ENCODE peak calls at places on chromosomes 4 and X, in nine cellular contexts. One of them, this sample, is unnamed.

GRCh38 chr4:10033191-10033881 is 12.0 kb upstream of the SLC2A9 start:
- DNase-seq in IMR-90: peak; percentile 71
- DNase-seq in renal cortical epithelial cell: peak; percentile 66
- DNase-seq in stimulated activated CD4-positive, alpha-beta T cell treated with anti-CD3 and anti-CD28 coated beads, Interleukin-2, amount 100 ng/mL, for 24 hours: no peak
- DNase-seq in pancreas: no peak
- DNase-seq in activated T-helper 1 cell treated with anti-CD3 and anti-CD28 coated beads, Interleukin-2, amount 50 U/mL, for 16 hours: no peak
- DNase-seq in uterus: no peak
- DNase-seq in RWPE1: peak; percentile 26
- DNase-seq in GM23248: peak; percentile 91
- DNase-seq in this sample: peak; percentile 72

GRCh38 chr4:140150886-140151699 is 2.9 kb downstream of the MAML3 start:
- DNase-seq in stimulated activated CD4-positive, alpha-beta T cell treated with anti-CD3 and anti-CD28 coated beads, Interleukin-2, amount 100 ng/mL, for 24 hours: peak; percentile 40
- DNase-seq in GM23248: peak; percentile 94
- DNase-seq in activated T-helper 1 cell treated with anti-CD3 and anti-CD28 coated beads, Interleukin-2, amount 50 U/mL, for 16 hours: no peak
- DNase-seq in renal cortical epithelial cell: peak; percentile 80
- DNase-seq in pancreas: peak; percentile 93
- DNase-seq in IMR-90: peak; percentile 97
- DNase-seq in RWPE1: peak; percentile 70
- DNase-seq in uterus: peak; percentile 93
- DNase-seq in this sample: peak; percentile 92

GRCh38 chr4:156347412-156348075 is 393.9 kb upstream of the CTSO start:
- DNase-seq in RWPE1: peak; percentile 29
- DNase-seq in activated T-helper 1 cell treated with anti-CD3 and anti-CD28 coated beads, Interleukin-2, amount 50 U/mL, for 16 hours: no peak
- DNase-seq in IMR-90: peak; percentile 64
- DNase-seq in renal cortical epithelial cell: peak; percentile 94
- DNase-seq in GM23248: peak; percentile 50
- DNase-seq in uterus: no peak
- DNase-seq in pancreas: no peak
- DNase-seq in stimulated activated CD4-positive, alpha-beta T cell treated with anti-CD3 and anti-CD28 coated beads, Interleukin-2, amount 100 ng/mL, for 24 hours: no peak
- DNase-seq in this sample: peak; percentile 87

GRCh38 chr4:91113130-91113706 is 986.0 kb downstream of the CCSER1 start:
- DNase-seq in GM23248: peak; percentile 20
- DNase-seq in activated T-helper 1 cell treated with anti-CD3 and anti-CD28 coated beads, Interleukin-2, amount 50 U/mL, for 16 hours: no peak
- DNase-seq in uterus: no peak
- DNase-seq in IMR-90: peak; percentile 6
- DNase-seq in renal cortical epithelial cell: peak; percentile 53
- DNase-seq in stimulated activated CD4-positive, alpha-beta T cell treated with anti-CD3 and anti-CD28 coated beads, Interleukin-2, amount 100 ng/mL, for 24 hours: no peak
- DNase-seq in RWPE1: peak; percentile 12
- DNase-seq in pancreas: no peak
- DNase-seq in this sample: no peak

GRCh38 chrX:46125139-46125538 is 420.1 kb downstream of the ZNF674 start:
- DNase-seq in RWPE1: no peak
- DNase-seq in uterus: no peak
- DNase-seq in pancreas: no peak
- DNase-seq in GM23248: peak; percentile 2
- DNase-seq in stimulated activated CD4-positive, alpha-beta T cell treated with anti-CD3 and anti-CD28 coated beads, Interleukin-2, amount 100 ng/mL, for 24 hours: no peak
- DNase-seq in IMR-90: no peak
- DNase-seq in renal cortical epithelial cell: peak; percentile 14
- DNase-seq in activated T-helper 1 cell treated with anti-CD3 and anti-CD28 coated beads, Interleukin-2, amount 50 U/mL, for 16 hours: no peak
- DNase-seq in this sample: peak; percentile 3

GRCh38 chr4:130249002-130249401 is 1153.0 kb downstream of the C4orf33 start:
- DNase-seq in renal cortical epithelial cell: no peak
- DNase-seq in uterus: no peak
- DNase-seq in activated T-helper 1 cell treated with anti-CD3 and anti-CD28 coated beads, Interleukin-2, amount 50 U/mL, for 16 hours: no peak
- DNase-seq in IMR-90: no peak
- DNase-seq in pancreas: no peak
- DNase-seq in stimulated activated CD4-positive, alpha-beta T cell treated with anti-CD3 and anti-CD28 coated beads, Interleukin-2, amount 100 ng/mL, for 24 hours: no peak
- DNase-seq in RWPE1: no peak
- DNase-seq in GM23248: no peak
- DNase-seq in this sample: no peak

GRCh38 chrX:70030242-70030823 is 19.4 kb downstream of the AWAT2 start:
- DNase-seq in activated T-helper 1 cell treated with anti-CD3 and anti-CD28 coated beads, Interleukin-2, amount 50 U/mL, for 16 hours: no peak
- DNase-seq in pancreas: peak; percentile 13
- DNase-seq in uterus: no peak
- DNase-seq in renal cortical epithelial cell: peak; percentile 39
- DNase-seq in GM23248: peak; percentile 71
- DNase-seq in RWPE1: peak; percentile 26
- DNase-seq in IMR-90: peak; percentile 49
- DNase-seq in stimulated activated CD4-positive, alpha-beta T cell treated with anti-CD3 and anti-CD28 coated beads, Interleukin-2, amount 100 ng/mL, for 24 hours: peak; percentile 37
- DNase-seq in this sample: peak; percentile 53

GRCh38 chrX:154058207-154058997 is 38.7 kb upstream of the IRAK1 start:
- DNase-seq in uterus: no peak
- DNase-seq in IMR-90: no peak
- DNase-seq in activated T-helper 1 cell treated with anti-CD3 and anti-CD28 coated beads, Interleukin-2, amount 50 U/mL, for 16 hours: no peak
- DNase-seq in RWPE1: no peak
- DNase-seq in pancreas: no peak
- DNase-seq in renal cortical epithelial cell: no peak
- DNase-seq in stimulated activated CD4-positive, alpha-beta T cell treated with anti-CD3 and anti-CD28 coated beads, Interleukin-2, amount 100 ng/mL, for 24 hours: no peak
- DNase-seq in GM23248: no peak
- DNase-seq in this sample: no peak

GRCh38 chr4:25743971-25744370 is 88.3 kb downstream of the SLC34A2 start:
- DNase-seq in stimulated activated CD4-positive, alpha-beta T cell treated with anti-CD3 and anti-CD28 coated beads, Interleukin-2, amount 100 ng/mL, for 24 hours: no peak
- DNase-seq in renal cortical epithelial cell: no peak
- DNase-seq in uterus: no peak
- DNase-seq in IMR-90: no peak
- DNase-seq in RWPE1: no peak
- DNase-seq in pancreas: no peak
- DNase-seq in GM23248: no peak
- DNase-seq in activated T-helper 1 cell treated with anti-CD3 and anti-CD28 coated beads, Interleukin-2, amount 50 U/mL, for 16 hours: no peak
- DNase-seq in this sample: no peak

GRCh38 chrX:13827693-13828092 is 10.8 kb upstream of the GPM6B start:
- DNase-seq in IMR-90: no peak
- DNase-seq in renal cortical epithelial cell: peak; percentile 38
- DNase-seq in stimulated activated CD4-positive, alpha-beta T cell treated with anti-CD3 and anti-CD28 coated beads, Interleukin-2, amount 100 ng/mL, for 24 hours: no peak
- DNase-seq in activated T-helper 1 cell treated with anti-CD3 and anti-CD28 coated beads, Interleukin-2, amount 50 U/mL, for 16 hours: no peak
- DNase-seq in uterus: no peak
- DNase-seq in pancreas: no peak
- DNase-seq in RWPE1: no peak
- DNase-seq in GM23248: no peak
- DNase-seq in this sample: no peak

GRCh38 chrX:11105080-11105479 is 6.1 kb upstream of the HCCS start:
- DNase-seq in stimulated activated CD4-positive, alpha-beta T cell treated with anti-CD3 and anti-CD28 coated beads, Interleukin-2, amount 100 ng/mL, for 24 hours: no peak
- DNase-seq in pancreas: no peak
- DNase-seq in GM23248: peak; percentile 46
- DNase-seq in renal cortical epithelial cell: no peak
- DNase-seq in activated T-helper 1 cell treated with anti-CD3 and anti-CD28 coated beads, Interleukin-2, amount 50 U/mL, for 16 hours: no peak
- DNase-seq in RWPE1: peak; percentile 56
- DNase-seq in IMR-90: peak; percentile 54
- DNase-seq in uterus: no peak
- DNase-seq in this sample: peak; percentile 57

GRCh38 chrX:11241720-11242119 is 51.5 kb upstream of the AMELX start:
- DNase-seq in uterus: no peak
- DNase-seq in RWPE1: no peak
- DNase-seq in GM23248: no peak
- DNase-seq in stimulated activated CD4-positive, alpha-beta T cell treated with anti-CD3 and anti-CD28 coated beads, Interleukin-2, amount 100 ng/mL, for 24 hours: no peak
- DNase-seq in IMR-90: no peak
- DNase-seq in renal cortical epithelial cell: no peak
- DNase-seq in pancreas: no peak
- DNase-seq in activated T-helper 1 cell treated with anti-CD3 and anti-CD28 coated beads, Interleukin-2, amount 50 U/mL, for 16 hours: no peak
- DNase-seq in this sample: no peak

GRCh38 chr4:16019666-16020065 is 56.7 kb upstream of the FGFBP2 start:
- DNase-seq in renal cortical epithelial cell: no peak
- DNase-seq in activated T-helper 1 cell treated with anti-CD3 and anti-CD28 coated beads, Interleukin-2, amount 50 U/mL, for 16 hours: no peak
- DNase-seq in pancreas: no peak
- DNase-seq in uterus: no peak
- DNase-seq in RWPE1: no peak
- DNase-seq in stimulated activated CD4-positive, alpha-beta T cell treated with anti-CD3 and anti-CD28 coated beads, Interleukin-2, amount 100 ng/mL, for 24 hours: no peak
- DNase-seq in IMR-90: no peak
- DNase-seq in GM23248: no peak
- DNase-seq in this sample: no peak

GRCh38 chr4:114015444-114015899 is 36.0 kb upstream of the ARSJ start:
- DNase-seq in RWPE1: peak; percentile 91
- DNase-seq in uterus: no peak
- DNase-seq in pancreas: no peak
- DNase-seq in activated T-helper 1 cell treated with anti-CD3 and anti-CD28 coated beads, Interleukin-2, amount 50 U/mL, for 16 hours: no peak
- DNase-seq in renal cortical epithelial cell: peak; percentile 99
- DNase-seq in stimulated activated CD4-positive, alpha-beta T cell treated with anti-CD3 and anti-CD28 coated beads, Interleukin-2, amount 100 ng/mL, for 24 hours: no peak
- DNase-seq in IMR-90: peak; percentile 99
- DNase-seq in GM23248: peak; percentile 97
- DNase-seq in this sample: peak; percentile 99

GRCh38 chr4:2469192-2469984 is 482 bp downstream of the RNF4 start:
- DNase-seq in renal cortical epithelial cell: no peak
- DNase-seq in stimulated activated CD4-positive, alpha-beta T cell treated with anti-CD3 and anti-CD28 coated beads, Interleukin-2, amount 100 ng/mL, for 24 hours: peak; percentile 78
- DNase-seq in pancreas: peak; percentile 36
- DNase-seq in IMR-90: peak; percentile 25
- DNase-seq in RWPE1: peak; percentile 41
- DNase-seq in uterus: peak; percentile 29
- DNase-seq in activated T-helper 1 cell treated with anti-CD3 and anti-CD28 coated beads, Interleukin-2, amount 50 U/mL, for 16 hours: peak; percentile 51
- DNase-seq in GM23248: peak; percentile 63
- DNase-seq in this sample: peak; percentile 45

GRCh38 chrX:75113664-75114063 is 42.4 kb downstream of the ABCB7 start:
- DNase-seq in renal cortical epithelial cell: no peak
- DNase-seq in GM23248: no peak
- DNase-seq in RWPE1: no peak
- DNase-seq in IMR-90: no peak
- DNase-seq in pancreas: no peak
- DNase-seq in stimulated activated CD4-positive, alpha-beta T cell treated with anti-CD3 and anti-CD28 coated beads, Interleukin-2, amount 100 ng/mL, for 24 hours: no peak
- DNase-seq in uterus: no peak
- DNase-seq in activated T-helper 1 cell treated with anti-CD3 and anti-CD28 coated beads, Interleukin-2, amount 50 U/mL, for 16 hours: no peak
- DNase-seq in this sample: no peak

GRCh38 chr4:123952530-123953274 is 556.1 kb downstream of the SPRY1 start:
- DNase-seq in GM23248: peak; percentile 74
- DNase-seq in stimulated activated CD4-positive, alpha-beta T cell treated with anti-CD3 and anti-CD28 coated beads, Interleukin-2, amount 100 ng/mL, for 24 hours: no peak
- DNase-seq in renal cortical epithelial cell: no peak
- DNase-seq in RWPE1: no peak
- DNase-seq in pancreas: no peak
- DNase-seq in uterus: no peak
- DNase-seq in activated T-helper 1 cell treated with anti-CD3 and anti-CD28 coated beads, Interleukin-2, amount 50 U/mL, for 16 hours: no peak
- DNase-seq in IMR-90: peak; percentile 47
- DNase-seq in this sample: peak; percentile 28

GRCh38 chr4:145216532-145216931 is 36.1 kb upstream of the OTUD4 start:
- DNase-seq in GM23248: peak; percentile 62
- DNase-seq in activated T-helper 1 cell treated with anti-CD3 and anti-CD28 coated beads, Interleukin-2, amount 50 U/mL, for 16 hours: no peak
- DNase-seq in stimulated activated CD4-positive, alpha-beta T cell treated with anti-CD3 and anti-CD28 coated beads, Interleukin-2, amount 100 ng/mL, for 24 hours: no peak
- DNase-seq in renal cortical epithelial cell: peak; percentile 43
- DNase-seq in uterus: no peak
- DNase-seq in pancreas: no peak
- DNase-seq in RWPE1: peak; percentile 34
- DNase-seq in IMR-90: peak; percentile 44
- DNase-seq in this sample: peak; percentile 27

GRCh38 chr4:73944061-73944875 is 37.6 kb downstream of the PF4 start:
- DNase-seq in RWPE1: peak; percentile 4
- DNase-seq in uterus: no peak
- DNase-seq in activated T-helper 1 cell treated with anti-CD3 and anti-CD28 coated beads, Interleukin-2, amount 50 U/mL, for 16 hours: no peak
- DNase-seq in pancreas: no peak
- DNase-seq in stimulated activated CD4-positive, alpha-beta T cell treated with anti-CD3 and anti-CD28 coated beads, Interleukin-2, amount 100 ng/mL, for 24 hours: no peak
- DNase-seq in renal cortical epithelial cell: no peak
- DNase-seq in IMR-90: no peak
- DNase-seq in GM23248: peak; percentile 58
- DNase-seq in this sample: peak; percentile 43

GRCh38 chr4:42425146-42426065 is 28.1 kb downstream of the SHISA3 start:
- DNase-seq in RWPE1: no peak
- DNase-seq in stimulated activated CD4-positive, alpha-beta T cell treated with anti-CD3 and anti-CD28 coated beads, Interleukin-2, amount 100 ng/mL, for 24 hours: no peak
- DNase-seq in activated T-helper 1 cell treated with anti-CD3 and anti-CD28 coated beads, Interleukin-2, amount 50 U/mL, for 16 hours: no peak
- DNase-seq in renal cortical epithelial cell: no peak
- DNase-seq in IMR-90: no peak
- DNase-seq in GM23248: no peak
- DNase-seq in uterus: no peak
- DNase-seq in pancreas: no peak
- DNase-seq in this sample: no peak

GRCh38 chrX:85111347-85111746 is 107.7 kb downstream of the APOOL start:
- DNase-seq in uterus: no peak
- DNase-seq in IMR-90: peak; percentile 5
- DNase-seq in stimulated activated CD4-positive, alpha-beta T cell treated with anti-CD3 and anti-CD28 coated beads, Interleukin-2, amount 100 ng/mL, for 24 hours: no peak
- DNase-seq in pancreas: no peak
- DNase-seq in renal cortical epithelial cell: no peak
- DNase-seq in RWPE1: no peak
- DNase-seq in GM23248: peak; percentile 31
- DNase-seq in activated T-helper 1 cell treated with anti-CD3 and anti-CD28 coated beads, Interleukin-2, amount 50 U/mL, for 16 hours: no peak
- DNase-seq in this sample: peak; percentile 1